ENCODE peak calls at places on chromosomes 5 and 9, in ten cellular contexts. Z, L, H, Q, U, I, M, P, X and J are unnamed samples.
A peak's percentile ranks its signal among the peaks of the same experiment; 100 is the strongest.

GRCh38 chr9:69965416-69966145 is 78.1 kb upstream of the MAMDC2 start:
- DNase-seq in Z (no peak), L (no peak), H (no peak), Q (no peak), U (no peak), I (no peak), M (no peak), P (no peak), X (no peak), J (no peak)

GRCh38 chr5:111242606-111243005 is 18.4 kb downstream of the CAMK4 start:
- DNase-seq in Z (no peak), L (no peak), H (no peak), Q (no peak), U (no peak), I (no peak), M (no peak), P (no peak), X (no peak), J (no peak)

GRCh38 chr5:76065258-76065657 is 17.9 kb upstream of the SV2C start:
- DNase-seq in Z (no peak), L (no peak), H (no peak), Q (no peak), U (no peak), I (no peak), M (no peak), P (no peak), X (no peak), J (no peak)

GRCh38 chr5:171614511-171614910 is 171.1 kb upstream of the SMIM23 start:
- DNase-seq in Z (no peak), L (no peak), H (no peak), Q (no peak), U (no peak), I (no peak), M (no peak), P (no peak), X (no peak), J (no peak)

GRCh38 chr5:10876345-10876744 is 115.3 kb upstream of the DAP start:
- DNase-seq in Z (no peak), L (no peak), H (no peak), Q (no peak), U (no peak), I (no peak), M (no peak), P (no peak), X (no peak), J (no peak)

GRCh38 chr9:85645909-85646627 is 95.7 kb downstream of the AGTPBP1 start:
- DNase-seq in Z (no peak), L (no peak), H (no peak), Q (no peak), U (no peak), I (no peak), M (no peak), P (no peak), X (no peak), J (no peak)

GRCh38 chr9:133163559-133164208 is at the start of gene GBGT1:
- DNase-seq in Z (peak; percentile 84), L (peak; percentile 75), H (peak; percentile 83), Q (peak; percentile 63), U (peak; percentile 65), I (no peak), M (peak; percentile 63), P (peak; percentile 55), X (peak; percentile 79), J (no peak)

GRCh38 chr5:139765409-139766217 is 30.0 kb upstream of the PSD2 start:
- DNase-seq in Z (peak; percentile 79), L (peak; percentile 77), H (peak; percentile 83), Q (peak; percentile 62), U (peak; percentile 80), I (peak; percentile 76), M (peak; percentile 84), P (peak; percentile 76), X (peak; percentile 81), J (peak; percentile 67)

GRCh38 chr5:173234129-173234793 is 745 bp downstream of the NKX2-5 start:
- DNase-seq in Z (no peak), L (no peak), H (no peak), Q (no peak), U (no peak), I (peak; percentile 42), M (no peak), P (no peak), X (no peak), J (no peak)

GRCh38 chr5:140165101-140165920 is 9.7 kb upstream of the CYSTM1 start:
- DNase-seq in Z (no peak), L (peak; percentile 91), H (no peak), Q (no peak), U (no peak), I (peak; percentile 15), M (peak; percentile 72), P (peak; percentile 52), X (no peak), J (peak; percentile 55)

GRCh38 chr5:108681079-108681921 is 66.4 kb upstream of the FER start:
- DNase-seq in Z (no peak), L (no peak), H (no peak), Q (peak; percentile 28), U (peak; percentile 87), I (peak; percentile 76), M (no peak), P (peak; percentile 81), X (no peak), J (no peak)

GRCh38 chr5:5751496-5751895 is 329.0 kb downstream of the ICE1 start:
- DNase-seq in Z (no peak), L (no peak), H (no peak), Q (no peak), U (no peak), I (no peak), M (no peak), P (no peak), X (no peak), J (no peak)

GRCh38 chr9:130899051-130899748 is 2.6 kb upstream of the QRFP start:
- DNase-seq in Z (no peak), L (no peak), H (no peak), Q (no peak), U (no peak), I (no peak), M (no peak), P (no peak), X (no peak), J (no peak)

DNA sequence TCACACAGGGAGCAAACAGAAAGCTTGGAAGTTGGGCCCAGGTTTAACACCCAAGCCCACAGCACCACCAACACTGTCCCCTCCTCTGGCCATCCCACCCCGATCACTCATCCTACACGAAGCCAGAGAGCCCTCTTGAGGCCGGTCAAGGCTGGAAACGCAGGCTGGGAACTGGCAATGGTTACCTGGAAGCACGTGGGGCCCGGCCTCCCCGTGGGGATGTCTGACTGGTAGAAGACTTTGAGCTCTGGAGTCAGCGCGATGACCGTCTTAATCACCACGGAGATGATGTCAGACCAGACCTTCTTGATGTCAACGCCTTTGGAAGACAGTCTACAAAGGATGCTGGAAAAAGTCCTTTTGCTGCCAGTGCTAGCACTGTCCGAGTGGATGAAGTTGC is 104.1 kb downstream of the TTLL11 start:
- DNase-seq in Z (no peak), L (no peak), H (no peak), Q (no peak), U (peak; percentile 21), I (peak; percentile 33), M (no peak), P (peak; percentile 25), X (no peak), J (no peak)
- TF ChIP-seq CTCF in Z (peak; percentile 39), L (no peak), H (no peak), Q (no peak), U (peak; percentile 30), I (peak; percentile 32), M (no peak), P (peak; percentile 44), X (no peak), J (no peak)

DNA sequence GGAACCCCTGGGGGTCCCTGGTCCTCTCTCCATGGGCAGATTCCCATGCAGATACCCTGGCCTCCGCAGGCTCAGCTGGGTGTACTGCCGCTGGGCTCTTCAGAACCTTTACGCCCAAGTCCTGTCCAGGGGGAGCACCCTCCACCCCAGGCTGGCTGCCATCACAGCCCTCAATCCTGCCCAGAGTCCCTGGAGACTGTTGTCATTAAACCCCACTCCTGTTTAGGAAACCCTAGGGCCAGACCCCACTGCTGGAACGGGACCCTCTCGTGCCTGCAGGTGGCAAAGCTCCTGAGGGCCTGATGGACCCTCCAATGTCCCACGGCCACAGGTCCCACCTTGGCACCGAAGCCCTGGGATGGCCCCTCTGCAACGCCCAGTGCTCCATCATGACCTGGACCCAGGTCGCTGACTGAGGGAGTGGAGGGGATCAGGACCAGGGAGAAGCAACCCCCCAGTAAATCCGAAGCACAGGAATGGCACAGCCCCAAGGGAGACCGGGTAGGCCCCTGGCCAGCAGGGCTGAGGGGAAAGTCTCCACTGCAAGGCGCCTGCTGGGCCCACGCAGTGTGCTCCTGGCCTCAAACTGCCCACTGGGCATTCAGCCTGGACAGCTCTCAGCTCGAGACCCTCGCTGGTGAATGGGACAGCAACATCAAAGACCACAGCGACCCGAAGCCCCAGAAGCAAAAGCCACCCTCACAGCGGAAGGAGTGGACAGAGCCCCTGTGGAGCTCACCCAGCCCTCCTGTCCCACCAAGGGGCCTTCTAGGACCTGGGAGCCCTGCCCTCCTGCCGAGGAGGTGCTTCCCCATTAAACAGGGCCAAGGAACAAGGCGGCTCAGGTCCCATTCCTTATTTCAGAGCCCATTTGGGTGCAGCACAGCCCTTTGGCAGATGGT is 8.3 kb downstream of the ZDHHC11B start:
- DNase-seq in Z (no peak), L (no peak), H (peak; percentile 19), Q (peak; percentile 9), U (no peak), I (no peak), M (peak; percentile 42), P (no peak), X (peak; percentile 50), J (peak; percentile 34)
- H3K4me1 ChIP-seq in Z (peaks cover 39% of the 10 kb centered on the region), L (no peaks in the 10 kb centered on the region), H (no peaks in the 10 kb centered on the region), Q (no peaks in the 10 kb centered on the region), U (no peaks in the 10 kb centered on the region), I (no peaks in the 10 kb centered on the region), M (peaks cover 7% of the 10 kb centered on the region), P (no peaks in the 10 kb centered on the region), X (no peaks in the 10 kb centered on the region), J (peaks cover 1% of the 10 kb centered on the region)

GRCh38 chr9:124928116-124928515 is 12.8 kb downstream of the GOLGA1 start:
- DNase-seq in Z (no peak), L (no peak), H (no peak), Q (no peak), U (no peak), I (no peak), M (no peak), P (no peak), X (no peak), J (no peak)
- H3K27ac ChIP-seq in Z (no peak overlapping the region), L (no peak overlapping the region), H (no peak overlapping the region), Q (no peak overlapping the region), U (no peak overlapping the region), I (no peak overlapping the region), M (no peak overlapping the region), P (no peak overlapping the region), X (no peak overlapping the region), J (no peak overlapping the region)

DNA sequence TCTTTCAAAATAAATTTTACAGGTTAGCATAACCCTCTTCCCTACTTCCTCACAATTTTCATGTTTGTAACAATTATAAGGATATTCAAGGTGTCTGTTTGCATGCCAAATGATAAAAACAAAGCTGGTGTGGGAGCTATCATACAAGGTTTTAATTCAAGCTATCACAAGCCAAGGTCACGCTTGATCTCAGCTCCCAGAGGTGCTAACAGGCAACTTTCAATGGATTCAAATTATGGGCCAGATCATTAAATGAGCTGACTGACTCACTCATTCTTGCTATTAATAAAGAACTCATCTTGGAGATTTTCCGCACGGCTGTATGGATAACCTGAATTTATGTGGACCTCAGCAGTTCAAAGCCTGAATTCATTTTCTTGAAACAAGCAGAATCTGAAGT is 267.3 kb upstream of the CDH6 start:
- DNase-seq in Z (no peak), L (no peak), H (no peak), Q (no peak), U (no peak), I (no peak), M (no peak), P (no peak), X (no peak), J (no peak)
- TF ChIP-seq CTCF in Z (no peak), L (no peak), H (no peak), Q (no peak), U (no peak), I (no peak), M (no peak), P (no peak), X (no peak), J (no peak)